ENCODE peak calls at places on chromosome 20, in five cellular contexts. One of them, this sample, is unnamed.

GRCh38 chr20:41030536-41031242 is 2.1 kb downstream of the TOP1 start:
- DNase-seq in psoas muscle: no peak
- DNase-seq in ELF-1: no peak
- DNase-seq in germinal center: no peak
- DNase-seq in esophagus squamous epithelium: no peak
- DNase-seq in this sample: no peak

GRCh38 chr20:24638546-24639166 is 169.2 kb downstream of the SYNDIG1 start:
- DNase-seq in germinal center: no peak
- DNase-seq in esophagus squamous epithelium: no peak
- DNase-seq in psoas muscle: no peak
- DNase-seq in ELF-1: no peak
- DNase-seq in this sample: no peak

GRCh38 chr20:5996765-5997164 is 46.3 kb downstream of the MCM8 start:
- DNase-seq in psoas muscle: no peak
- DNase-seq in germinal center: peak
- DNase-seq in esophagus squamous epithelium: no peak
- DNase-seq in ELF-1: no peak
- DNase-seq in this sample: peak

GRCh38 chr20:18506744-18507143 is 996 bp upstream of the SEC23B start:
- DNase-seq in psoas muscle: no peak
- DNase-seq in ELF-1: no peak
- DNase-seq in germinal center: no peak
- DNase-seq in esophagus squamous epithelium: no peak
- DNase-seq in this sample: peak

GRCh38 chr20:10487354-10488115 is 52.4 kb downstream of the SLX4IP start:
- DNase-seq in germinal center: no peak
- DNase-seq in psoas muscle: no peak
- DNase-seq in esophagus squamous epithelium: no peak
- DNase-seq in ELF-1: no peak
- DNase-seq in this sample: no peak

GRCh38 chr20:16208443-16208842 is 364.8 kb downstream of the KIF16B start:
- DNase-seq in germinal center: no peak
- DNase-seq in psoas muscle: no peak
- DNase-seq in esophagus squamous epithelium: no peak
- DNase-seq in ELF-1: no peak
- DNase-seq in this sample: no peak

GRCh38 chr20:48723308-48724264 is 104.2 kb downstream of the PREX1 start:
- DNase-seq in esophagus squamous epithelium: no peak
- DNase-seq in psoas muscle: no peak
- DNase-seq in ELF-1: no peak
- DNase-seq in germinal center: no peak
- DNase-seq in this sample: no peak

GRCh38 chr20:31485450-31486339 is 10.6 kb downstream of the REM1 start:
- DNase-seq in esophagus squamous epithelium: no peak
- DNase-seq in psoas muscle: peak
- DNase-seq in germinal center: no peak
- DNase-seq in ELF-1: no peak
- DNase-seq in this sample: no peak

GRCh38 chr20:39829255-39829654 is 859.8 kb downstream of the MAFB start:
- DNase-seq in ELF-1: peak
- DNase-seq in psoas muscle: no peak
- DNase-seq in esophagus squamous epithelium: no peak
- DNase-seq in germinal center: no peak
- DNase-seq in this sample: no peak

GRCh38 chr20:2507875-2508630 is 662 bp downstream of the ZNF343 start:
- DNase-seq in ELF-1: peak
- DNase-seq in germinal center: peak
- DNase-seq in psoas muscle: peak
- DNase-seq in esophagus squamous epithelium: no peak
- DNase-seq in this sample: peak

GRCh38 chr20:10665027-10665561 is 8.7 kb downstream of the JAG1 start:
- DNase-seq in psoas muscle: no peak
- DNase-seq in germinal center: no peak
- DNase-seq in esophagus squamous epithelium: no peak
- DNase-seq in ELF-1: no peak
- DNase-seq in this sample: no peak

GRCh38 chr20:61934716-61935530 is 130.8 kb downstream of the TAF4 start:
- DNase-seq in psoas muscle: no peak
- DNase-seq in esophagus squamous epithelium: no peak
- DNase-seq in germinal center: no peak
- DNase-seq in ELF-1: peak
- DNase-seq in this sample: no peak

GRCh38 chr20:45154183-45154582 is 20.5 kb upstream of the PI3 start:
- DNase-seq in germinal center: no peak
- DNase-seq in esophagus squamous epithelium: no peak
- DNase-seq in ELF-1: no peak
- DNase-seq in psoas muscle: no peak
- DNase-seq in this sample: no peak